ENCODE peak calls at places on chromosome 6, in five cellular contexts. G is cardiac muscle cell, D is heart left ventricle, F is H9, Y is IMR-90. O is an unnamed sample. For H3K9me3, the result is how much of the 10 kb centered on the place peaks cover.

GRCh38 chr6:158008894-158009891 is 27.5 kb downstream of the SYNJ2 start:
- DNase-seq in G (peak), D (peak), F (no peak), Y (peak), O (peak)

GRCh38 chr6:139126255-139126654 is 8.6 kb upstream of the HECA start:
- DNase-seq in G (peak), D (no peak), F (no peak), Y (peak), O (peak)

GRCh38 chr6:169837529-169838250 is 86.3 kb downstream of the ERMARD start:
- DNase-seq in G (no peak), D (no peak), F (no peak), Y (no peak), O (no peak)

GRCh38 chr6:165883851-165884640 is 221.0 kb upstream of the PDE10A start:
- DNase-seq in G (peak), D (no peak), F (no peak), Y (peak), O (no peak)

GRCh38 chr6:96007663-96008062 is 8.1 kb upstream of the FUT9 start:
- DNase-seq in G (no peak), D (no peak), F (no peak), Y (no peak), O (no peak)

GRCh38 chr6:169189686-169190085 is 64.0 kb downstream of the THBS2 start:
- DNase-seq in G (no peak), D (no peak), F (no peak), Y (peak), O (no peak)

GRCh38 chr6:143227675-143228074 is 167.0 kb downstream of the AIG1 start:
- DNase-seq in G (no peak), D (no peak), F (no peak), Y (no peak), O (no peak)

GRCh38 chr6:113182370-113183141 is 674.6 kb upstream of the MARCKS start:
- DNase-seq in G (peak), D (no peak), F (no peak), Y (peak), O (no peak)

GRCh38 chr6:43992126-43992663 is 135.1 kb downstream of the MRPL14 start:
- DNase-seq in G (no peak), D (no peak), F (no peak), Y (no peak), O (no peak)

GRCh38 chr6:143821359-143821758 is 21.8 kb upstream of the LTV1 start:
- DNase-seq in G (no peak), D (no peak), F (no peak), Y (no peak), O (no peak)

GRCh38 chr6:149897015-149897697 is 757 bp downstream of the RAET1E start:
- DNase-seq in G (peak), D (peak), F (no peak), Y (peak), O (peak)

GRCh38 chr6:14664616-14665315 is 547.2 kb downstream of the CD83 start:
- DNase-seq in G (no peak), D (no peak), F (peak), Y (no peak), O (no peak)

GRCh38 chr6:21628162-21628561 is 34.6 kb downstream of the SOX4 start:
- DNase-seq in G (no peak), D (no peak), F (no peak), Y (no peak), O (no peak)

GRCh38 chr6:110066091-110066490 is 88.0 kb downstream of the GPR6 start:
- DNase-seq in G (no peak), D (no peak), F (no peak), Y (no peak), O (no peak)

GRCh38 chr6:127446356-127446755 is 12.8 kb downstream of the KIAA0408 start:
- DNase-seq in G (peak), D (no peak), F (no peak), Y (no peak), O (no peak)

GRCh38 chr6:3913077-3913957 is 64.1 kb downstream of the FAM50B start:
- DNase-seq in G (peak), D (peak), F (no peak), Y (peak), O (peak)

GRCh38 chr6:76792394-76792793 is 670.9 kb downstream of the HTR1B start:
- DNase-seq in G (peak), D (no peak), F (no peak), Y (peak), O (no peak)

GRCh38 chr6:37306624-37307222 is 47.1 kb upstream of the RNF8 start:
- DNase-seq in G (no peak), D (no peak), F (no peak), Y (no peak), O (no peak)

GRCh38 chr6:31186052-31186734 is 15.7 kb upstream of the POU5F1 start:
- DNase-seq in G (no peak), D (peak), F (no peak), Y (no peak), O (no peak)

GRCh38 chr6:165834613-165835259 is 171.7 kb upstream of the PDE10A start:
- DNase-seq in G (peak), D (peak), F (no peak), Y (peak), O (no peak)

GRCh38 chr6:80771941-80772340 is 665.5 kb downstream of the BCKDHB start:
- DNase-seq in G (peak), D (no peak), F (peak), Y (peak), O (no peak)

GRCh38 chr6:38391206-38391908 is 248.4 kb downstream of the BTBD9 start:
- DNase-seq in G (no peak), D (no peak), F (no peak), Y (peak), O (no peak)

GRCh38 chr6:71288228-71289038 is at the start of gene OGFRL1:
- DNase-seq in G (peak), D (peak), F (peak), Y (peak), O (peak)

GRCh38 chr6:91083226-91083625 is 496.4 kb upstream of the MAP3K7 start:
- DNase-seq in G (peak), D (no peak), F (no peak), Y (no peak), O (no peak)

GRCh38 chr6:30493643-30494250 is 4.4 kb downstream of the HLA-E start:
- DNase-seq in G (no peak), D (no peak), F (peak), Y (no peak), O (no peak)

GRCh38 chr6:45687570-45687969 is 309.8 kb upstream of the SUPT3H start:
- DNase-seq in G (no peak), D (no peak), F (no peak), Y (no peak), O (no peak)

DNA sequence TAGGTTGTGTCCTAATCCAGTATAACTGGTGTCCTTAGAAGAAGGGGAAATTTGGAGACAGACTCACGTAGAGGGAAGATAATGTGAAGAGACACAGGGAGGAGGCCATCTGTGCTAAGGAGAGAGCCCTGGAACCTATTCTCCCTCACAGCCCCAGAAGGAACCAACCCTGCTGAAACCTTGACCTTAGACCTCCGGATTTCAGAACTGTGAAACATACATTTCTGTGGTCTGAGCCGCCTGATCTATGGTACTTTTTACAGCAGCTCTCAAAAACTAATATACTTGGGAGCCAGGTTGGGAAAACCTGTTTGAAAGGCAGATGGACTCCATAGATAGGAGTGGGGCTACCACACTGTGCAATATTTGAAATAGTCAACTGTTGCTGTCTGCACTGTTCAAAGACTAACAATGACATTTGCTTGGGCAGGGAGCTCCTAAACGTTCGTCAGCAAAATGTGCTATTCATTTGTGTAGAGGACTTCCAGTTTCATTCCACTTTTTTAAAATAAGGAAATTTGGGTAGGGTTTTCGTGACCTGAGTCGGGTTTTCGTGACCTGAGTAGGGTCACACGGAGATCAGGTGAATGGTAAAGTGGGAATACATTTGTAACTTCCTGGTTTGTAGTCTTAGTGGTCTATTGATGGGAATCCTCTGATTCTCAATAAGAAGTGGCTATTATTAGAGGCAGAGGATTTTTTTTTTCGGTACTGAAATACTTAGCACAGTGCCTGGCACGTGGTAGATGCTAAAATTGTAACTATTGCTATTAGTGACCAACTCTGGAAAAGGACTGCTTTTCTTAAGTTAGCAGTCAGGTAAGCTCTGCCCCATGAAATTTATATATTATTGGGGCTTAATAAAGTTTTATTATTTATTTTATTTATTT is 11.4 kb downstream of the TAGAP start:
- DNase-seq in G (no peak), D (no peak), F (no peak), Y (no peak), O (no peak)
- H3K27ac ChIP-seq in G (no peak), D (no peak), F (no peak), Y (no peak), O (no peak)

GRCh38 chr6:42452171-42453026 is 673 bp upstream of the TRERF1 start:
- DNase-seq in G (peak), D (peak), F (peak), Y (peak), O (no peak)

GRCh38 chr6:42453649-42454427 is 2.1 kb upstream of the TRERF1 start:
- DNase-seq in G (peak), D (peak), F (peak), Y (peak), O (no peak)

GRCh38 chr6:42451595-42452170 is at the start of gene TRERF1:
- DNase-seq in G (peak), D (peak), F (peak), Y (peak), O (no peak)

GRCh38 chr6:42454428-42454791 is 2.7 kb upstream of the TRERF1 start:
- DNase-seq in G (peak), D (peak), F (peak), Y (no peak), O (no peak)

DNA sequence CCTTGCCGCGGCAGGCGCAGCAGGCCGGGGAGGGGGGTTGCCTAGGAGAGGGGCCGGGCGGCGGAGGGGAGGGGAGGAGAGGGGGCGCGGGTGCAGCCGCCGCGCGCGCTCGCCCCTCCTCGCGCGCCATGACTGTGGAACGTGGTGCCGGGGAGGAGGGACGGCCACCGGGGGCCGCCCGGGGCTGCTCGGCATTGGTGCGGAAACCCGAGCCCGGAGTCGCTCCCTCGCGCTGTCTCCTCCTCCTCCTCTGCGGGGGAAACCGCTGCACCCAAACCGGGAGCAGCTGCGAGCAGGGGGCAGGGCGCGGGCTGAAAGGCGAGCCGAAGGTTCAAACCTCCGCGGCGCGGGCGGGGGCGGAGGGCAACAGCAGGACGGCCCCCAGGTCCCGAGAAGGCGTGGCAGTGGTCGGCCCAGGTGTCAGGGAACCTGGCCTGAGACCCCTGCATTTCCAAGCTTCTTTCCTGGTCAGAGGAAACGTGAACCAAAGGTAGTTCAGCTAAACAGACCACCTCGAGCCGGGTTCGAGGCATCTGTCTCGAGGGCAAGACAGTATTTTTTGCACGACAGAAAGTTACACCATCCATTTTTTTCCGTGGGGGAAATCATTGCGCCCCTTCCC is 1.4 kb upstream of the TRERF1 start:
- DNase-seq in G (peak), D (peak), F (peak), Y (peak), O (peak)
- TF ChIP-seq CTCF in G (no peak), D (no peak), F (no peak), Y (no peak), O (no peak)

DNA sequence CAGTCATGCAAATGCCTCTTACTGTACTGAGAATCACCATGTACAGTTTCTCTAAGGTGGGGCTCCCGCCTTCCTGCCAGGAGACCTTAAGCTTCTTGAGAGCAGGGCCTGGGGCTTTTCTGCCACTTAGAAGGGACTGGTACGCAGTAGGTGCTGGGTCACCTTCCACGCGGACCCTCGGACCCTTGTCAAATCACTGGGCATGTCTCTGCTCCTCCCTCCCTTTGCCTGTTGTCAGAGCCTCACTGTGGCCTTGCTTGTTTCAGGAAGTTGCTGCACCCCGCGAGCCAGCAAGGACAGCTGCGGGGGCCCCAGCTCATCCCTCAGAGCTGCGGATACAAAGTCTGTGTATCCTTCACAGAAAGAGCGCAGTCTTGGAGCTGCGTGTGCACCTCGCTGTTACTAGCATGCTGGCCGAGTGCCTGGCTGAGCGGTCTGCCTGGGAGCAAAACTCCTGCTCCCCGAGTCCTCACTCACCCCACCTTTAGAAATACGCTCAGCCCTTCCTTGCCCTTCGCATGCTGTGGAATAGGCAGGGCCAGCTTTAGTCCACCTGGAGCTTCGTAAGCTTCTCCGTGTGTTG is 30.7 kb upstream of the IRF4 start:
- DNase-seq in G (no peak), D (no peak), F (no peak), Y (no peak), O (no peak)
- H3K9me3 ChIP-seq in G (under half), D (under half), F (half or more), Y (under half), O (under half)

GRCh38 chr6:13662651-13663334 is 47.7 kb downstream of the NOL7 start:
- DNase-seq in G (no peak), D (no peak), F (no peak), Y (no peak), O (no peak)

GRCh38 chr6:13663986-13664385 is 47.6 kb downstream of the RANBP9 start:
- DNase-seq in G (no peak), D (no peak), F (no peak), Y (no peak), O (no peak)

GRCh38 chr6:13660273-13660672 is 45.1 kb downstream of the NOL7 start:
- DNase-seq in G (no peak), D (no peak), F (no peak), Y (no peak), O (no peak)

GRCh38 chr6:13661647-13662046 is 46.5 kb downstream of the NOL7 start:
- DNase-seq in G (no peak), D (no peak), F (no peak), Y (no peak), O (no peak)

DNA sequence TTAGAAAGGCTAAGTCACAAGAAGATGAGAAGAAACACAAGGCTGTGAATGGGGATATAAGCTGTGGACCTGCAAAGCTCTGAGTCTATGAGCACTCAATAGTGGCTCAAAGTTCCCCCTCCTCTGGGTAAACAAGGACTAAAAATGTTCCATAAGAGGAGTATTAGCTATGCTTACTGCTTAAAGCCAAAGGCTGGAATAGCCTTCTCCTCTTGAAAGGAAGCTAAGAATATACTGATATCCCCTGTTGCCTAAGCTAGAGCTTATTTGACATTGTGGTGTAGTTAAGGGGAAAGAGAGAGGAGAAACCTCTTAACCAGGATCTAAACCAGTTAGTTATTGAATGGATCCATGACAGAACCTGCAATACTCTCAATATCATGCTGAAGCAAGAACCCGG is 45.8 kb downstream of the NOL7 start:
- DNase-seq in G (no peak), D (no peak), F (no peak), Y (no peak), O (no peak)
- H3K27ac ChIP-seq in G (peak), D (no peak), F (no peak), Y (no peak), O (no peak)

DNA sequence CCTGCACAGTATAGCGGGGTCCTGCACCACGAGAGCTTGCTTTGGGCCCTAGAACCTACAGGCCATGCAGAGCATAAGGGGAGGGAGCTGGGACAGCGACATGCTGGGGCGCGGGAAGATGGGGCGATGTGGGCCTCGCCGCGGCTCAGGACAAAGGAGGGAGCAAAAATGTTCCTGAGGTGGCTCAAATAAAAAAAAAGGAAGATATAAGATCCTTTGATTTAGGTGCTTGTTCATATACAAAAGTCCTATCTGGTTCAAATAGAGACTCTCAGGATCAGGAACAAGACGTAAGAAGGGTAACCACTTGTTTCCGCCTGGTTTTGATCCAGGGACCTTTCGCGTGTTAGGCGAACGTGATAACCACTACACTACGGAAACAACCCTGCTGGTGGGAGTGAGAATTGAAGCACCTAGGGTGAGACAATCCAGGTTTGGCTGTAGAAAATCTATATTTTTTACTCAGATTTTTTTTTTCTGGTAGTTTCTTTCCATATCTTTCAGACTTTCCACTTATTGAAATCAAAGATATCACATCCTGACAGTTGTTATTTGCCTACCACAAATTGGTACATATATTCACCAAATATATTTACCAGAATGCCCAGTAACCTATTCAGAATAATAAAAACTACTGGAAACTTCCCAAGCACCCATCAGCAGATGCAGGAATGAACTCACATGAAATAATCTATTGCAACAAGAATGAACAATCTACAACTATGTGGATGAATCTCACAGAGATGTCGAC is 177.9 kb upstream of the ZNF184 start:
- DNase-seq in G (peak), D (no peak), F (peak), Y (peak), O (no peak)
- TF ChIP-seq CTCF in G (peak), D (no peak), F (peak), Y (no peak), O (no peak)

GRCh38 chr6:161216616-161217205 is 57.1 kb downstream of the AGPAT4 start:
- DNase-seq in G (no peak), D (no peak), F (no peak), Y (no peak), O (no peak)
- H3K9me3 ChIP-seq in G (under half), D (under half), F (under half), Y (under half), O (under half)

GRCh38 chr6:105346052-105346451 is 56.8 kb downstream of the PREP start:
- DNase-seq in G (peak), D (no peak), F (no peak), Y (peak), O (no peak)
- H3K27ac ChIP-seq in G (peak), D (peak), F (no peak), Y (no peak), O (no peak)

DNA sequence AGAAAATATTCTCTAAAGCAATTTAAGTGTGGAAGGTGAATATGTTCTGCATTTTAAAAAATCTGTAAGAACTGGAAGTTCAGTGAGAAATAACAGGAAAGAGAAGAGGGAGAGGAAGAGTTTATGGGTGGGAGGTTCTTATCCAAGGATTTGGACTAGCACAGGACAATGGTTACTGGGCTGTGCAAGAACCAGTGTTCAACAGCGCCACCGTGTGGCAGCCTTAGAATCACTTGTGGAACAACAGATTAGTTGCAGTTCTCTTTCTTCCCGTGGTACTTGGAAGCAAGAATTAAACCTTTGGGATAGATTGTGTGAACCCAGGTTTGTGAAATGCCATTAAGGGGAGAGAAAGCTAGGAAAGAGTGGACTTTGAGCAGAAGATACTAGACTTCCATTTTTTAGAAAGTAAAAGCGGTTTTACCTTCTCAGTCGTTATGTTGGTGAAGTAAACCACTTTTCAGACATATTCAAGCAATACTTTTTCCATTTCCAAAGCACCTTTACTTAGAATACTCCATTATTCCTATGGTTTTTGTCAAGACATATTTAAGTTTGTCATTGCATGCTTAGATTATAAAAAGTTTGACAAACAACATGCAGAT is 436.7 kb downstream of the RNF144B start:
- DNase-seq in G (peak), D (no peak), F (peak), Y (peak), O (no peak)
- TF ChIP-seq CTCF in G (peak), D (peak), F (peak), Y (no peak), O (peak)

O was measured in tibial nerve.